ENCODE peak calls at places on chromosome 15, in five cellular contexts. W is mesendoderm, O is mammary epithelial cell, G is PC-3, T is fibroblast of lung. K is an unnamed sample.
A peak's percentile ranks its signal among the peaks of the same experiment; 100 is the strongest.

GRCh38 chr15:78875107-78875914 is 2.6 kb downstream of the MORF4L1 start:
- DNase-seq in W (peak; percentile 27), O (no peak), G (no peak), T (no peak), K (peak; percentile 29)

GRCh38 chr15:93028632-93029612 is 60.1 kb downstream of the RGMA start:
- DNase-seq in W (no peak), O (peak; percentile 90), G (peak; percentile 46), T (peak; percentile 92), K (peak; percentile 93)

GRCh38 chr15:31272558-31273257 is 53.9 kb upstream of the KLF13 start:
- DNase-seq in W (no peak), O (no peak), G (no peak), T (no peak), K (no peak)

GRCh38 chr15:59143281-59143680 is 38.3 kb downstream of the CCNB2 start:
- DNase-seq in W (no peak), O (no peak), G (no peak), T (no peak), K (no peak)

GRCh38 chr15:91291673-91292072 is 191.6 kb downstream of the SV2B start:
- DNase-seq in W (peak; percentile 71), O (no peak), G (no peak), T (no peak), K (no peak)

GRCh38 chr15:73078722-73079121 is 26.5 kb downstream of the NEO1 start:
- DNase-seq in W (peak; percentile 22), O (peak; percentile 85), G (peak; percentile 71), T (peak; percentile 94), K (peak; percentile 71)

GRCh38 chr15:70002897-70003296 is 94.8 kb downstream of the TLE3 start:
- DNase-seq in W (no peak), O (no peak), G (no peak), T (no peak), K (no peak)

GRCh38 chr15:34437687-34438086 is at the start of gene GOLGA8A:
- DNase-seq in W (peak; percentile 72), O (peak; percentile 55), G (peak; percentile 84), T (peak; percentile 67), K (peak; percentile 86)

GRCh38 chr15:75179773-75180140 is 21.9 kb upstream of the C15orf39 start:
- DNase-seq in W (no peak), O (no peak), G (no peak), T (no peak), K (no peak)

GRCh38 chr15:66815322-66815721 is 113.3 kb downstream of the SMAD6 start:
- DNase-seq in W (no peak), O (peak; percentile 77), G (peak; percentile 76), T (peak; percentile 95), K (peak; percentile 72)

GRCh38 chr15:66578286-66578875 is 12.6 kb upstream of the LCTL start:
- DNase-seq in W (peak; percentile 39), O (no peak), G (peak; percentile 73), T (peak; percentile 70), K (peak; percentile 15)

GRCh38 chr15:39455502-39455991 is 125.3 kb upstream of the THBS1 start:
- DNase-seq in W (no peak), O (peak; percentile 39), G (peak; percentile 95), T (peak; percentile 79), K (peak; percentile 91)

GRCh38 chr15:39453500-39454073 is 127.3 kb upstream of the THBS1 start:
- DNase-seq in W (no peak), O (no peak), G (no peak), T (no peak), K (no peak)

GRCh38 chr15:39456113-39456512 is 124.8 kb upstream of the THBS1 start:
- DNase-seq in W (no peak), O (no peak), G (no peak), T (no peak), K (no peak)

GRCh38 chr15:39456582-39457330 is 124.1 kb upstream of the THBS1 start:
- DNase-seq in W (no peak), O (no peak), G (no peak), T (no peak), K (no peak)

DNA sequence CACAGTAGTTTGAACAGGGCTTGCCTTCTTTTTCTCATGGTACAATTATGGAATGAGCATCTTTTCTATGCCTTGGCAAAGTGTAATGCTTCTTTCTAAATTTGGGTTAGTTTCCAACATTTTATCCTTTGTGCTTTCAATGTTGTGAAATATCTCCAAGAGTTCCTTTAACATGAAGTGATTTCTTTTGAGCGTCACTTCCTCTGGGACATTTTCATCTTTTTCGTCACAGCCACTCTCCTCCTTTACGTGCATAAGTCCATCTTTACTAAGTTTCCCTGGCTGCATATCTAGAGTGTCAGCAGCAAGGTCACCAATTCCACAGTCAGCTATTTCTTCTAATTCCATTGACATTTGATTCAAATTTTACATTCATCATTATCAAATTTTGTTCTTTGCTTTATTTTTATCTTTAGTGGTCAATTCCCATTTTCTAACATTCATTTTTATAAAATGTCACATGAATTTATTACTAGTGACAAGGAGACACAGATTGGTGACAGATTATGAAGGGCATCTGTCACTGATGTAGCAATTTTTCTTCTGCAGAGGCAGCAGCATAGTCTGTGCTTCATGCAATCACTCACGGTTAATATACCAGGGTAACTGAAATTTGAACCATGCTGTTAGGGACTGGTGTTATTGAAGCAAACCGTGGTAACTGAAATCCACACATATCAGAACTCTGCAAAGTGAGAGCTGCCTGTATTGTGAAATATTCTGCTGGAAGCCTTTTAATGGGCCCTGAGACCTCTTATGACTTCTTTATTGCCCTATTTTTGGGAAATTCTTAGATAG is 126.5 kb upstream of the THBS1 start:
- DNase-seq in W (no peak), O (no peak), G (no peak), T (no peak), K (peak; percentile 78)
- H3K9ac ChIP-seq in W (no peak overlapping the region), O (no peak overlapping the region), G (no peak overlapping the region), T (no peak overlapping the region), K (peak overlapping the region; percentile 40)

GRCh38 chr15:68641376-68641775 is 62.6 kb downstream of the CORO2B start:
- DNase-seq in W (no peak), O (no peak), G (no peak), T (no peak), K (no peak)
- H3K4me1 ChIP-seq in W (peaks cover 3% of the 10 kb centered on the region), O (peaks cover 56% of the 10 kb centered on the region), G (peaks cover 14% of the 10 kb centered on the region), T (peaks cover 63% of the 10 kb centered on the region), K (peaks cover 61% of the 10 kb centered on the region)

GRCh38 chr15:40360015-40360414 is 2.0 kb downstream of the DISP2 start:
- DNase-seq in W (no peak), O (peak; percentile 81), G (no peak), T (no peak), K (no peak)

GRCh38 chr15:40364259-40364658 is 6.2 kb downstream of the DISP2 start:
- DNase-seq in W (no peak), O (no peak), G (no peak), T (no peak), K (no peak)

GRCh38 chr15:40358492-40359353 is 704 bp downstream of the DISP2 start:
- DNase-seq in W (peak; percentile 51), O (no peak), G (peak; percentile 27), T (no peak), K (no peak)

GRCh38 chr15:40363611-40364010 is 5.6 kb downstream of the DISP2 start:
- DNase-seq in W (no peak), O (no peak), G (no peak), T (no peak), K (no peak)

DNA sequence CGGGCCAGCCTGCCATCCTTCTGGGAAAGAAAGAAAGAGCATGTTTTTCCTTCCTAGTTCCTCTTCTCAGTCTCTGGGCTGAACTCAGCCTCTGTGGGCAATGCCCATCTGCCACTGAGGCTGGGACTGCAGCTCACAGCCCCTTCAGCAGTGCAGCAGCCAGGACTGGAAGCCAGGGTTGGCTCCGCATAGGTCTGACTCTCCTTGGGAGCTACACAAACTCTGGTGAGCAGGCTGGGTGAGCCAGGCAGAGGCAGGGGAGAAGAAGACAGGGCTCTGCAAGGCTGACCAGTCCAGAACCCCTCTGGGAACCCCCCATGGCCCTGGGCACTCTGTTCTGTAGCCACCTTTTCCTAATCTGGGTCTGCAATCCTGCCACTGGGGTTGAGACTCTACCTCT is 3.6 kb downstream of the DISP2 start:
- DNase-seq in W (no peak), O (no peak), G (no peak), T (no peak), K (no peak)
- H3K27me3 ChIP-seq in W (no peaks in the 10 kb centered on the region), O (no peaks in the 10 kb centered on the region), G (no peaks in the 10 kb centered on the region), T (peaks cover 25% of the 10 kb centered on the region), K (peaks cover 38% of the 10 kb centered on the region)

GRCh38 chr15:80568298-80568697 is 126.8 kb upstream of the ABHD17C start:
- DNase-seq in W (no peak), O (peak; percentile 51), G (peak; percentile 5), T (peak; percentile 83), K (no peak)
- H3K9ac ChIP-seq in W (no peak overlapping the region), O (no peak overlapping the region), G (peak overlapping the region; percentile 32), T (no peak overlapping the region), K (peak overlapping the region; percentile 74)

GRCh38 chr15:40439461-40440299 is 1.1 kb upstream of the BAHD1 start:
- DNase-seq in W (peak; percentile 95), O (peak; percentile 41), G (peak; percentile 45), T (peak; percentile 50), K (peak; percentile 64)
- H3K4me1 ChIP-seq in W (peaks cover 44% of the 10 kb centered on the region), O (peaks cover 18% of the 10 kb centered on the region), G (peaks cover 26% of the 10 kb centered on the region), T (peaks cover 6% of the 10 kb centered on the region), K (peaks cover 29% of the 10 kb centered on the region)

GRCh38 chr15:68572309-68572708 is 6.5 kb upstream of the CORO2B start:
- DNase-seq in W (no peak), O (no peak), G (no peak), T (no peak), K (no peak)
- H3K27me3 ChIP-seq in W (no peaks in the 10 kb centered on the region), O (no peaks in the 10 kb centered on the region), G (peaks cover 8% of the 10 kb centered on the region), T (peaks cover 22% of the 10 kb centered on the region), K (peaks cover 4% of the 10 kb centered on the region)

GRCh38 chr15:81310480-81310879 is 13.5 kb downstream of the STARD5 start:
- DNase-seq in W (no peak), O (no peak), G (no peak), T (no peak), K (no peak)
- H3K9ac ChIP-seq in W (no peak overlapping the region), O (no peak overlapping the region), G (no peak overlapping the region), T (no peak overlapping the region), K (no peak overlapping the region)

GRCh38 chr15:94230886-94231727 is at the start of gene MCTP2:
- DNase-seq in W (peak; percentile 90), O (peak; percentile 96), G (peak; percentile 77), T (peak; percentile 53), K (peak; percentile 88)
- H3K4me1 ChIP-seq in W (no peaks in the 10 kb centered on the region), O (peaks cover 35% of the 10 kb centered on the region), G (peaks cover 32% of the 10 kb centered on the region), T (no peaks in the 10 kb centered on the region), K (peaks cover 52% of the 10 kb centered on the region)